ENCODE peak calls at places on chromosomes 12 and 14, in ten cellular contexts. D is HCT116, N is cardiac muscle cell, E is adrenal gland, U is fibroblast of lung, A is OCI-LY7, X is ascending aorta, P is right lobe of liver, B is testis, V is colonic mucosa. O is an unnamed sample.

GRCh38 chr12:96743606-96744005 is 163.5 kb upstream of the NEDD1 start:
- DNase-seq in D (no peak), N (peak; percentile 16), E (no peak), U (peak; percentile 70), A (no peak), X (no peak), P (no peak), B (no peak), V (no peak), O (no peak)

GRCh38 chr14:80310950-80311349 is 99.6 kb upstream of the DIO2 start:
- DNase-seq in D (no peak), N (peak; percentile 47), E (no peak), U (peak; percentile 31), A (no peak), X (no peak), P (no peak), B (no peak), V (no peak), O (no peak)

GRCh38 chr12:62210422-62210821 is 49.8 kb upstream of the USP15 start:
- DNase-seq in D (peak; percentile 37), N (peak; percentile 76), E (peak; percentile 78), U (peak; percentile 27), A (peak; percentile 43), X (no peak), P (no peak), B (peak; percentile 65), V (no peak), O (no peak)

GRCh38 chr12:48351022-48351708 is 446 bp upstream of the ZNF641 start:
- DNase-seq in D (peak; percentile 40), N (peak; percentile 95), E (peak; percentile 94), U (peak; percentile 74), A (no peak), X (peak; percentile 18), P (peak; percentile 87), B (peak; percentile 83), V (peak; percentile 68), O (peak; percentile 90)

GRCh38 chr14:93133476-93133875 is 17.8 kb upstream of the ITPK1 start:
- DNase-seq in D (no peak), N (peak; percentile 91), E (peak; percentile 66), U (no peak), A (no peak), X (no peak), P (peak; percentile 62), B (no peak), V (peak; percentile 32), O (no peak)

GRCh38 chr14:78836777-78837176 is 666.6 kb downstream of the NRXN3 start:
- DNase-seq in D (peak; percentile 36), N (peak; percentile 57), E (peak; percentile 54), U (peak; percentile 65), A (peak; percentile 39), X (no peak), P (no peak), B (peak; percentile 85), V (peak; percentile 49), O (no peak)

GRCh38 chr12:50075808-50076170 is 9.4 kb upstream of the SMARCD1 start:
- DNase-seq in D (no peak), N (no peak), E (no peak), U (no peak), A (no peak), X (no peak), P (no peak), B (no peak), V (no peak), O (no peak)

GRCh38 chr12:51700887-51701286 is 109.9 kb downstream of the SCN8A start:
- DNase-seq in D (no peak), N (no peak), E (no peak), U (no peak), A (no peak), X (no peak), P (no peak), B (no peak), V (no peak), O (no peak)

GRCh38 chr14:29486132-29486531 is 441.5 kb downstream of the PRKD1 start:
- DNase-seq in D (no peak), N (no peak), E (no peak), U (peak; percentile 3), A (no peak), X (no peak), P (no peak), B (no peak), V (no peak), O (no peak)

GRCh38 chr12:86367137-86367536 is 110.9 kb upstream of the MGAT4C start:
- DNase-seq in D (no peak), N (peak; percentile 47), E (no peak), U (no peak), A (no peak), X (no peak), P (no peak), B (peak; percentile 20), V (no peak), O (no peak)

GRCh38 chr12:11228268-11228879 is 41.1 kb downstream of the PRB3 start:
- DNase-seq in D (peak; percentile 35), N (peak; percentile 29), E (peak; percentile 74), U (peak; percentile 10), A (peak; percentile 45), X (no peak), P (no peak), B (peak; percentile 68), V (peak; percentile 33), O (no peak)

GRCh38 chr12:76183459-76184186 is 99.1 kb upstream of the NAP1L1 start:
- DNase-seq in D (peak; percentile 46), N (peak; percentile 97), E (peak; percentile 88), U (peak; percentile 97), A (no peak), X (no peak), P (no peak), B (no peak), V (no peak), O (no peak)

DNA sequence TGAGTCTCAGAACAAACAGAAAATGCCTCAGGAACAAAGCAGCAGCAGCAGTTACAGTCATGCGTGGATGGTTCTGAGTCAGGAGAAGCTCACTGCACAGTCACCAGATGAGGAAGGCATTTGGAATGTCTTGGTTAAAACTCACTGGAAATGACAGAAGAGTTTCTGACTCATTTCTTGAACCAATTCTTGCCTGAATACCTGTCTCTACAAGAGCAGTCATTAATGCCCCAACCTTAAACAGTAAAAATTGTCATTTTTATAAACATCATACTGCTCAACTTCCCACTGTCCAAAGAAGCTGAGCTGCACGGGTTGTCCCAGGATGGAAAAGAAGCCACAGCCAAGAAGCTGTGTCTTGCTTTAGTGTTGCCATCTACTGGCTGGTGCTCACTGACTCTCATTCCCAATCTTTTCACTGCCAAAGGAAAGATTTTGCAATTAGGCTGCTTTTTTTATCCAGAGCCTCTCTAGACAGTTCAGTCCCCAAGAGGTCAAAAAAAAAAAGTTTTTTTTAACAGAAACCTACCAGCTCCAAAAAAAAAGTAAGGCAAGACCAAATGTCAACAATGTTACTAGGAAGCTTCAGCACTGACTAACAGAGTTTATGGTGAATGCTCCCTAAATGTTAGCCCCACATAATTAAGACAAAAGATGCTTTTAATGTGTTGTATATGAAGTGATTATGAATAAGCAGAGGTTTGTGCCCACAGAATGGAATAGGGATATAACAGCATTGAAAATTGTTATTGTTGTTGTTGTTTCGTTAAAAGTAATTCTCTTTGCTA is 40.4 kb downstream of the KICS2 start:
- DNase-seq in D (peak; percentile 92), N (peak; percentile 92), E (peak; percentile 84), U (peak; percentile 99), A (no peak), X (no peak), P (no peak), B (peak; percentile 79), V (peak; percentile 50), O (no peak)
- H3K27ac ChIP-seq in D (peak overlapping the region; percentile 60), N (no peak overlapping the region), E (peak overlapping the region; percentile 57), U (peak overlapping the region; percentile 90), A (no peak overlapping the region), X (peak overlapping the region; percentile 73), P (no peak overlapping the region), B (no peak overlapping the region), V (peak overlapping the region; percentile 1), O (peak overlapping the region; percentile 74)

GRCh38 chr12:55973598-55974307 is at the start of gene RAB5B:
- DNase-seq in D (peak; percentile 100), N (peak; percentile 100), E (peak; percentile 100), U (peak; percentile 100), A (peak; percentile 100), X (peak; percentile 100), P (peak; percentile 99), B (peak; percentile 100), V (peak; percentile 99), O (peak; percentile 100)
- TF ChIP-seq CTCF in D (no peak), N (no peak), E (no peak), U (peak; percentile 54), A (no peak), X (no peak), P (no peak), B (peak; percentile 65), V (peak; percentile 21), O (no peak)

GRCh38 chr12:108664338-108665258 is 30.9 kb upstream of the SELPLG start:
- DNase-seq in D (peak; percentile 87), N (peak; percentile 98), E (peak; percentile 98), U (peak; percentile 91), A (peak; percentile 92), X (peak; percentile 41), P (peak; percentile 78), B (peak; percentile 90), V (peak; percentile 89), O (peak; percentile 94)
- H3K4me3 ChIP-seq in D (no peak overlapping the region), N (no peak overlapping the region), E (no peak overlapping the region), U (no peak overlapping the region), A (peak overlapping the region; percentile 46), X (no peak overlapping the region), P (no peak overlapping the region), B (no peak overlapping the region), V (no peak overlapping the region), O (peak overlapping the region; percentile 13)

GRCh38 chr12:121805800-121806555 is 2.2 kb downstream of the SETD1B start:
- DNase-seq in D (no peak), N (no peak), E (no peak), U (no peak), A (no peak), X (no peak), P (peak; percentile 69), B (no peak), V (peak; percentile 50), O (no peak)
- H3K27ac ChIP-seq in D (peak overlapping the region; percentile 27), N (peak overlapping the region; percentile 100), E (no peak overlapping the region), U (peak overlapping the region; percentile 57), A (peak overlapping the region; percentile 45), X (peak overlapping the region; percentile 89), P (no peak overlapping the region), B (peak overlapping the region; percentile 50), V (peak overlapping the region; percentile 46), O (peak overlapping the region; percentile 77)

DNA sequence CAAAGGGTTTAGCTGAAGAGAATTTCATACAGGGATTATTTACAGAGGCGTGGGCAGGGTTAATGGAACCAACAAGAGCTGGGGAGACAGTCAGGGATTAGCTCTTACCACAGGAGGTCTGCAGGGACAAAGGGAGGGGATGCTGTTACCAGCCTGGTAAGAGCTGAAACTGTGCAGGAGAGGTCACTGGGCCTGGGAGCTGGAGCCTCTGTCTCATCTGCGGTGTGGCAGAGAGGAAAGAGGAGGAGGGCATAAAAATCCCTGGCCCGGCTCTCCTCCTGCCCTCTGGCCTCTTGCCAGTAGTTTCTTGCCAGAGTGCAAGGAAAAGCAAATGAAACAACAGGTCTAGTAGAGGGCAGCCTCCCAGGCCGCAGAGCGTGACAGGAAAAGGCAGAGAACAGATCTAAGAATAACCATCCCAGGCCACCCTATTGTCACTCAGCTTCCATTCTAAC is 18.9 kb upstream of the POC1B start:
- DNase-seq in D (no peak), N (peak; percentile 53), E (peak; percentile 81), U (peak; percentile 28), A (no peak), X (no peak), P (peak; percentile 79), B (peak; percentile 47), V (peak; percentile 46), O (no peak)
- TF ChIP-seq CTCF in D (no peak), N (no peak), E (no peak), U (no peak), A (no peak), X (no peak), P (no peak), B (no peak), V (no peak), O (no peak)

GRCh38 chr12:124465473-124465872 is 101.9 kb downstream of the NCOR2 start:
- DNase-seq in D (no peak), N (no peak), E (no peak), U (no peak), A (no peak), X (no peak), P (no peak), B (no peak), V (no peak), O (no peak)
- H3K4me3 ChIP-seq in D (no peak overlapping the region), N (no peak overlapping the region), E (no peak overlapping the region), U (no peak overlapping the region), A (peak overlapping the region; percentile 46), X (no peak overlapping the region), P (no peak overlapping the region), B (no peak overlapping the region), V (no peak overlapping the region), O (no peak overlapping the region)